ENCODE peak calls at places on chromosomes 7 and 10, in five cellular contexts. I is GM23248, E is fibroblast of lung, X is HCT116, U is astrocyte. T is an unnamed sample.

GRCh38 chr10:73887038-73888015 is 13.0 kb upstream of the CAMK2G start:
- DNase-seq in E (peak; percentile 95), I (peak; percentile 98), X (peak; percentile 88), U (peak; percentile 88), T (peak; percentile 92)

GRCh38 chr7:2069472-2069860 is 163.3 kb downstream of the MAD1L1 start:
- DNase-seq in E (no peak), U (peak; percentile 16), I (peak; percentile 44), X (no peak), T (no peak)

GRCh38 chr10:99532194-99532593 is 548 bp upstream of the NKX2-3 start:
- DNase-seq in U (no peak), X (no peak), I (no peak), E (no peak), T (no peak)

GRCh38 chr10:116742367-116743265 is at the start of gene HSPA12A:
- DNase-seq in U (peak; percentile 83), I (peak; percentile 96), E (peak; percentile 87), X (peak; percentile 50), T (peak; percentile 70)

GRCh38 chr10:29443745-29444523 is 155.1 kb downstream of the LYZL1 start:
- DNase-seq in E (peak; percentile 20), I (no peak), U (peak; percentile 20), X (no peak), T (peak; percentile 65)

GRCh38 chr7:29806131-29806792 is at the start of gene WIPF3:
- DNase-seq in X (peak; percentile 7), U (no peak), I (peak; percentile 44), E (no peak), T (peak; percentile 17)

GRCh38 chr10:35492387-35493195 is 112.5 kb upstream of the GJD4 start:
- DNase-seq in E (no peak), U (no peak), I (no peak), X (no peak), T (no peak)

GRCh38 chr10:119523916-119524719 is 18.4 kb downstream of the RGS10 start:
- DNase-seq in I (no peak), X (no peak), U (no peak), E (no peak), T (no peak)

GRCh38 chr10:28556142-28556541 is 23.2 kb downstream of the WAC start:
- DNase-seq in U (no peak), I (no peak), E (no peak), X (no peak), T (no peak)

GRCh38 chr10:78267070-78267469 is 233.4 kb downstream of the RPS24 start:
- DNase-seq in I (no peak), E (peak; percentile 46), X (no peak), U (no peak), T (no peak)

GRCh38 chr10:68560201-68560915 is at the start of gene TET1:
- DNase-seq in E (peak; percentile 75), X (peak; percentile 33), I (peak; percentile 57), U (peak; percentile 36), T (peak; percentile 78)

GRCh38 chr7:70568674-70569334 is 563.1 kb upstream of the GALNT17 start:
- DNase-seq in X (no peak), E (no peak), U (peak; percentile 26), I (no peak), T (no peak)

GRCh38 chr7:114928060-114928459 is 6.2 kb downstream of the MDFIC start:
- DNase-seq in X (no peak), E (no peak), I (no peak), U (no peak), T (no peak)

GRCh38 chr7:2936891-2937580 is 92.9 kb upstream of the GNA12 start:
- DNase-seq in I (no peak), E (no peak), X (no peak), U (no peak), T (no peak)

GRCh38 chr10:7354330-7355047 is 56.3 kb downstream of the SFMBT2 start:
- DNase-seq in I (peak; percentile 39), E (peak; percentile 84), X (no peak), U (peak; percentile 69), T (peak; percentile 55)

GRCh38 chr7:64574481-64575159 is 11.7 kb upstream of the ZNF680 start:
- DNase-seq in X (no peak), I (peak; percentile 67), E (peak; percentile 76), U (peak; percentile 61), T (no peak)

GRCh38 chr7:97043281-97043680 is 18.6 kb upstream of the DLX5 start:
- DNase-seq in X (no peak), U (no peak), I (peak; percentile 47), E (no peak), T (no peak)

GRCh38 chr7:100630066-100630465 is 11.3 kb downstream of the TFR2 start:
- DNase-seq in X (no peak), I (no peak), E (no peak), U (no peak), T (no peak)

GRCh38 chr7:47284691-47285246 is 297.1 kb downstream of the TNS3 start:
- DNase-seq in X (no peak), I (no peak), U (no peak), E (no peak), T (no peak)

GRCh38 chr7:148698397-148699023 is at the start of gene CUL1:
- DNase-seq in X (peak; percentile 34), I (peak; percentile 88), U (peak; percentile 46), E (peak; percentile 70), T (peak; percentile 78)

GRCh38 chr7:140541513-140542192 is 62.3 kb upstream of the MKRN1 start:
- DNase-seq in X (peak; percentile 75), E (peak; percentile 94), I (peak; percentile 94), U (peak; percentile 93), T (peak; percentile 63)

GRCh38 chr7:46165281-46165680 is 244.2 kb upstream of the IGFBP3 start:
- DNase-seq in I (peak; percentile 81), X (no peak), E (no peak), U (peak; percentile 88), T (no peak)

GRCh38 chr7:42494722-42495121 is 257.7 kb upstream of the GLI3 start:
- DNase-seq in X (no peak), U (peak; percentile 42), E (no peak), I (peak; percentile 38), T (no peak)

GRCh38 chr7:74417419-74417971 is 36.2 kb upstream of the GTF2IRD1 start:
- DNase-seq in E (peak; percentile 70), I (peak; percentile 75), X (peak; percentile 44), U (peak; percentile 31), T (peak; percentile 64)

DNA sequence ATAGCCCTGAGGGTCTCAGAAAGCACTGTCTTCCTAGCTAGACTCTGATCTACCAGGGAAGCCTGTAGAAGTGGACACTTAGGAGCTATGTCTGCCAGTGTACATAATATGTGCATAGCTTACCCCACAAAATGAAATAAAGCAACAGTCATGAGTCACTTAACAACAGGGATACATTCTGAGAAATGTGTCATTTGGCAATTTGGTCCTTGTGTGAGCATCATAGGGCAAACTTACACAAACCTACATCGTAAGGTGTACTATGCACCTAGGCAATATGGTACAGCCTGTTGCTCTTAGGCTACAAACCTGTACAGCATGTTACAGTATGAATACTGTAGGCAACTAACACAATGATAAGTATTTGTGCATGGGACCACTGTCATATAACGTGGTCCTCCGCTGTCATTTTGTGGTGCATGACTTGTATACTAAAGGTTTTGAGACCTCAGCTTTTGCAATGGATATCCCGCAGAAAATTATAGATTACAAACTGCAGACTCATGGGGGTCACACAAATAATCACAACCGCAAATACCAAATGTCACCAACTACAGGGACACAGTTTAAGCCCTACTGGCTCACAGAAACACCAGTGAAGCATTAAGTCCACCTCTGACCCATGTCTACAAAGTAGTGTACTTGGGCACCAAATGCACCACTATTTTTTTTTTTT is 1.7 kb downstream of the URGCP start:
- DNase-seq in I (peak; percentile 79), E (peak; percentile 9), X (no peak), U (peak; percentile 16), T (no peak)
- H3K4me1 ChIP-seq in I (peaks cover 20% of the 10 kb centered on the region), E (peaks cover 7% of the 10 kb centered on the region), X (peaks cover 13% of the 10 kb centered on the region), U (peaks cover 13% of the 10 kb centered on the region), T (peaks cover 4% of the 10 kb centered on the region)

DNA sequence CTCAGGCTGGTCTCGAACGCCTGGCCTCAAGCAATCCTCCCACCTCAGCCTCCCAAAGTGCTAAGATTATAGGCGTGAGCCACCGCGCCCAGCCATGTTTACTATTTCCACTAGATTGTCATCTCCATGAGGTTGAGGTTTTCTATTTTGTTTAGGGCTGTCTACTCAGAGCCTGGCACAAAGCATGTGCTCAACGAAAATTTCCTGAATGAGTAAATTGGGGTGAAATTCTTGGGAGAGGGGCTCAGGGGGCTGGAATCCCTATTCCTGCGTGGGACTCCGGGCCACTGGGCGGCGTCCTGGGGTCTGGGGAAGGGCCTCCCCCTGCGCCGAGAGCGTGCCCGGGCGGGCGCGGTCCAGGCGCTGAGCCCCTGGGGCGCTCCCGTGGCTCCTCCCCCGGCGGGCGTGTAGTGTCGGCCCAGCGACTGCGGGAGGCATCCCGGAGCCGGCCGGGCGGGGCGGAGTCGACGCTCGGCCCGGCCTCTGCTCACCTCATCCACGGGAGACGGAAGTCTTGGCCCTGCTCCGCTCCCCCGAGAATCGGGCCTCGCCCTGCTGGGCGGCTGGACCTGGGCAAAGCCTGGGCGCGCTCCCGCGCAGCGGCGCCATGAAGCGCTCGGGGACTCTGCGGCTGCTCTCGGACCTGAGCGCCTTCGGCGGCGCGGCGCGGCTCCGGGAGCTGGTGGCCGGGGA is at the start of gene HPS6:
- DNase-seq in E (peak; percentile 88), I (peak; percentile 97), U (peak; percentile 75), X (peak; percentile 77), T (peak; percentile 91)
- TF ChIP-seq EZH2 in E (no peak), I (no peak), U (no peak), X (no peak), T (no peak)

DNA sequence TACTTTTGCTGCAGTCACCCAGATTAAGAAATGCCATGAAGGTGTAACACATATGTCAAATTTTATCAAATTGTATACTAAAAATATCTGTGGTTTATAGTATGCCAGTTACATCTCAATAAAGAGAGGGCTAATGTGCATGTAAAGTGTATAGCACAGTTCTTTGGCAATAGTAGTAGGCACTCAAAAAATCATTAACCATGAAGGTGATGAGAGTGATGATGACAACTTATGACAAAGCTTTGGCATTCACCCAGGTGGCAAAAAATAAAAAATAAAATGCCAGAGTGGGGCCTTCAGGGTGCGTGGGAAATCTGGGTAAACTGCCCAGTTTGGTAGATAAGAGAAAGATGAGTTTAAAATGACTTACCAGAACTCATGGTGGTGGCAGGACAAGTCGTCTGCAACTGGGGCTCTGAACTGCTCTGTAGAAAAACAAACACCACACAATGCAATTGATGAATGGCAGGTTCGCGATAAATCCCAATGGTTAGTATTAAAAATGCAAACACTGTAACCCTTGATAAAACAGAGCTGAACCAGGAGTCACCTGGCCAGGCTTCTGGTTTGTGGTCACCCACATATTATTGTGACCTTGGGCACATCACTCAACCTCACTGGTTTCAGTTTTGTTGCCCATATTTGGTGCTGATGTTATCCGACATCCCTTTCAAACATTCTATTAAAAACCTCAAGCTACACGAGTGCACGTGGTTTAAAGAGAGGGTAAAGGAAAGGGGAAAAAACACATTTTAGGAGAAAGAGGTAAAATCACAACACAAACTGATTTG is 120.2 kb downstream of the SORBS1 start:
- DNase-seq in X (no peak), E (no peak), I (no peak), U (peak; percentile 70), T (no peak)
- H3K27ac ChIP-seq in X (no peak overlapping the region), E (no peak overlapping the region), I (no peak overlapping the region), U (no peak overlapping the region), T (no peak overlapping the region)

GRCh38 chr7:90760892-90761291 is 164.8 kb downstream of the CDK14 start:
- DNase-seq in X (no peak), E (no peak), U (no peak), I (no peak), T (no peak)

GRCh38 chr7:90756366-90756765 is 160.2 kb downstream of the CDK14 start:
- DNase-seq in I (no peak), X (no peak), U (no peak), E (no peak), T (no peak)

GRCh38 chr7:90761584-90761983 is 165.5 kb downstream of the CDK14 start:
- DNase-seq in X (no peak), E (no peak), U (no peak), I (peak; percentile 22), T (no peak)

GRCh38 chr7:90759752-90760151 is 163.6 kb downstream of the CDK14 start:
- DNase-seq in X (no peak), E (no peak), I (no peak), U (no peak), T (no peak)

GRCh38 chr7:90758933-90759562 is 162.9 kb downstream of the CDK14 start:
- DNase-seq in U (no peak), I (no peak), X (no peak), E (no peak), T (no peak)
- H3K4me1 ChIP-seq in U (no peaks in the 10 kb centered on the region), I (peaks cover 25% of the 10 kb centered on the region), X (no peaks in the 10 kb centered on the region), E (no peaks in the 10 kb centered on the region), T (peaks cover 42% of the 10 kb centered on the region)

T was measured in A673.